ENCODE peak calls at places on chromosomes 16 and 17, in ten cellular contexts. One of them, this sample, is unnamed.

GRCh38 chr17:47949951-47950350 is 7.7 kb downstream of the PRR15L start:
- ATAC-seq in body of pancreas: peak
- ATAC-seq in activated naive CD8-positive, alpha-beta T cell treated with anti-CD3 and anti-CD28 coated beads, Interleukin-2, amount 50 U/mL, for 24 hours: no peak
- ATAC-seq in heart right ventricle: no peak
- ATAC-seq in T-helper 17 cell: no peak
- ATAC-seq in gastrocnemius medialis: no peak
- ATAC-seq in aorta: no peak
- ATAC-seq in left lung: peak
- ATAC-seq in heart left ventricle: no peak
- ATAC-seq in GM23338: no peak
- ATAC-seq in this sample: peak

GRCh38 chr16:31130899-31131298 is 4.6 kb downstream of the PRSS8 start:
- ATAC-seq in heart right ventricle: no peak
- ATAC-seq in body of pancreas: peak
- ATAC-seq in heart left ventricle: no peak
- ATAC-seq in activated naive CD8-positive, alpha-beta T cell treated with anti-CD3 and anti-CD28 coated beads, Interleukin-2, amount 50 U/mL, for 24 hours: no peak
- ATAC-seq in left lung: peak
- ATAC-seq in gastrocnemius medialis: no peak
- ATAC-seq in T-helper 17 cell: no peak
- ATAC-seq in aorta: no peak
- ATAC-seq in GM23338: peak
- ATAC-seq in this sample: no peak

GRCh38 chr17:41048441-41048840 is 1.3 kb upstream of the KRTAP2-1 start:
- ATAC-seq in gastrocnemius medialis: no peak
- ATAC-seq in left lung: no peak
- ATAC-seq in body of pancreas: no peak
- ATAC-seq in heart left ventricle: no peak
- ATAC-seq in activated naive CD8-positive, alpha-beta T cell treated with anti-CD3 and anti-CD28 coated beads, Interleukin-2, amount 50 U/mL, for 24 hours: no peak
- ATAC-seq in T-helper 17 cell: no peak
- ATAC-seq in GM23338: no peak
- ATAC-seq in aorta: no peak
- ATAC-seq in heart right ventricle: no peak
- ATAC-seq in this sample: no peak

GRCh38 chr16:17364319-17365210 is 106.2 kb downstream of the XYLT1 start:
- ATAC-seq in GM23338: no peak
- ATAC-seq in body of pancreas: peak
- ATAC-seq in aorta: peak
- ATAC-seq in heart left ventricle: no peak
- ATAC-seq in T-helper 17 cell: peak
- ATAC-seq in activated naive CD8-positive, alpha-beta T cell treated with anti-CD3 and anti-CD28 coated beads, Interleukin-2, amount 50 U/mL, for 24 hours: peak
- ATAC-seq in gastrocnemius medialis: no peak
- ATAC-seq in left lung: peak
- ATAC-seq in heart right ventricle: no peak
- ATAC-seq in this sample: no peak

GRCh38 chr17:7384489-7385081 is 3.7 kb downstream of the TNK1 start:
- ATAC-seq in body of pancreas: no peak
- ATAC-seq in heart left ventricle: no peak
- ATAC-seq in GM23338: peak
- ATAC-seq in gastrocnemius medialis: no peak
- ATAC-seq in heart right ventricle: no peak
- ATAC-seq in T-helper 17 cell: no peak
- ATAC-seq in left lung: no peak
- ATAC-seq in aorta: no peak
- ATAC-seq in activated naive CD8-positive, alpha-beta T cell treated with anti-CD3 and anti-CD28 coated beads, Interleukin-2, amount 50 U/mL, for 24 hours: no peak
- ATAC-seq in this sample: no peak

GRCh38 chr17:47998044-47998443 is 27.1 kb downstream of the CDK5RAP3 start:
- ATAC-seq in T-helper 17 cell: no peak
- ATAC-seq in heart left ventricle: no peak
- ATAC-seq in GM23338: no peak
- ATAC-seq in activated naive CD8-positive, alpha-beta T cell treated with anti-CD3 and anti-CD28 coated beads, Interleukin-2, amount 50 U/mL, for 24 hours: no peak
- ATAC-seq in body of pancreas: no peak
- ATAC-seq in aorta: no peak
- ATAC-seq in heart right ventricle: no peak
- ATAC-seq in gastrocnemius medialis: no peak
- ATAC-seq in left lung: no peak
- ATAC-seq in this sample: no peak

GRCh38 chr17:80782536-80783427 is 208.9 kb upstream of the CHMP6 start:
- ATAC-seq in heart left ventricle: peak
- ATAC-seq in heart right ventricle: peak
- ATAC-seq in activated naive CD8-positive, alpha-beta T cell treated with anti-CD3 and anti-CD28 coated beads, Interleukin-2, amount 50 U/mL, for 24 hours: peak
- ATAC-seq in T-helper 17 cell: peak
- ATAC-seq in gastrocnemius medialis: peak
- ATAC-seq in left lung: no peak
- ATAC-seq in body of pancreas: no peak
- ATAC-seq in aorta: no peak
- ATAC-seq in GM23338: peak
- ATAC-seq in this sample: no peak

GRCh38 chr17:82246365-82247174 is 17.7 kb downstream of the SLC16A3 start:
- ATAC-seq in T-helper 17 cell: no peak
- ATAC-seq in gastrocnemius medialis: peak
- ATAC-seq in left lung: no peak
- ATAC-seq in body of pancreas: no peak
- ATAC-seq in heart right ventricle: peak
- ATAC-seq in GM23338: no peak
- ATAC-seq in heart left ventricle: peak
- ATAC-seq in activated naive CD8-positive, alpha-beta T cell treated with anti-CD3 and anti-CD28 coated beads, Interleukin-2, amount 50 U/mL, for 24 hours: no peak
- ATAC-seq in aorta: no peak
- ATAC-seq in this sample: peak

GRCh38 chr16:85172465-85173071 is 60.3 kb upstream of the CIBAR2 start:
- ATAC-seq in heart right ventricle: peak
- ATAC-seq in aorta: no peak
- ATAC-seq in heart left ventricle: peak
- ATAC-seq in left lung: peak
- ATAC-seq in GM23338: peak
- ATAC-seq in gastrocnemius medialis: peak
- ATAC-seq in T-helper 17 cell: no peak
- ATAC-seq in activated naive CD8-positive, alpha-beta T cell treated with anti-CD3 and anti-CD28 coated beads, Interleukin-2, amount 50 U/mL, for 24 hours: no peak
- ATAC-seq in body of pancreas: peak
- ATAC-seq in this sample: no peak

GRCh38 chr17:78804777-78805176 is 22.7 kb upstream of the CYTH1 start:
- ATAC-seq in heart left ventricle: peak
- ATAC-seq in gastrocnemius medialis: peak
- ATAC-seq in heart right ventricle: peak
- ATAC-seq in activated naive CD8-positive, alpha-beta T cell treated with anti-CD3 and anti-CD28 coated beads, Interleukin-2, amount 50 U/mL, for 24 hours: no peak
- ATAC-seq in left lung: no peak
- ATAC-seq in aorta: peak
- ATAC-seq in GM23338: no peak
- ATAC-seq in body of pancreas: no peak
- ATAC-seq in T-helper 17 cell: no peak
- ATAC-seq in this sample: no peak

GRCh38 chr17:76726231-76726765 is at the start of gene JMJD6:
- ATAC-seq in activated naive CD8-positive, alpha-beta T cell treated with anti-CD3 and anti-CD28 coated beads, Interleukin-2, amount 50 U/mL, for 24 hours: peak
- ATAC-seq in heart left ventricle: peak
- ATAC-seq in heart right ventricle: peak
- ATAC-seq in body of pancreas: peak
- ATAC-seq in gastrocnemius medialis: peak
- ATAC-seq in left lung: peak
- ATAC-seq in aorta: peak
- ATAC-seq in T-helper 17 cell: peak
- ATAC-seq in GM23338: peak
- ATAC-seq in this sample: peak

GRCh38 chr17:4944163-4944553 is 4.1 kb downstream of the RNF167 start:
- ATAC-seq in T-helper 17 cell: no peak
- ATAC-seq in gastrocnemius medialis: no peak
- ATAC-seq in left lung: no peak
- ATAC-seq in activated naive CD8-positive, alpha-beta T cell treated with anti-CD3 and anti-CD28 coated beads, Interleukin-2, amount 50 U/mL, for 24 hours: peak
- ATAC-seq in heart left ventricle: no peak
- ATAC-seq in GM23338: no peak
- ATAC-seq in aorta: no peak
- ATAC-seq in heart right ventricle: no peak
- ATAC-seq in body of pancreas: no peak
- ATAC-seq in this sample: no peak

GRCh38 chr16:81514041-81514559 is 69.5 kb downstream of the CMIP start:
- ATAC-seq in heart right ventricle: no peak
- ATAC-seq in T-helper 17 cell: peak
- ATAC-seq in heart left ventricle: peak
- ATAC-seq in aorta: no peak
- ATAC-seq in left lung: peak
- ATAC-seq in GM23338: no peak
- ATAC-seq in activated naive CD8-positive, alpha-beta T cell treated with anti-CD3 and anti-CD28 coated beads, Interleukin-2, amount 50 U/mL, for 24 hours: no peak
- ATAC-seq in body of pancreas: no peak
- ATAC-seq in gastrocnemius medialis: no peak
- ATAC-seq in this sample: peak

GRCh38 chr16:89442990-89443726 is 47.2 kb downstream of the ANKRD11 start:
- ATAC-seq in T-helper 17 cell: no peak
- ATAC-seq in body of pancreas: peak
- ATAC-seq in left lung: peak
- ATAC-seq in heart left ventricle: peak
- ATAC-seq in gastrocnemius medialis: peak
- ATAC-seq in activated naive CD8-positive, alpha-beta T cell treated with anti-CD3 and anti-CD28 coated beads, Interleukin-2, amount 50 U/mL, for 24 hours: no peak
- ATAC-seq in aorta: peak
- ATAC-seq in GM23338: peak
- ATAC-seq in heart right ventricle: peak
- ATAC-seq in this sample: no peak

GRCh38 chr16:56247018-56247417 is 55.7 kb downstream of the GNAO1 start:
- ATAC-seq in left lung: no peak
- ATAC-seq in activated naive CD8-positive, alpha-beta T cell treated with anti-CD3 and anti-CD28 coated beads, Interleukin-2, amount 50 U/mL, for 24 hours: no peak
- ATAC-seq in heart right ventricle: no peak
- ATAC-seq in gastrocnemius medialis: no peak
- ATAC-seq in GM23338: no peak
- ATAC-seq in aorta: no peak
- ATAC-seq in heart left ventricle: no peak
- ATAC-seq in body of pancreas: no peak
- ATAC-seq in T-helper 17 cell: no peak
- ATAC-seq in this sample: peak

GRCh38 chr16:69267633-69268032 is 43.5 kb upstream of the VPS4A start:
- ATAC-seq in GM23338: no peak
- ATAC-seq in body of pancreas: no peak
- ATAC-seq in gastrocnemius medialis: no peak
- ATAC-seq in activated naive CD8-positive, alpha-beta T cell treated with anti-CD3 and anti-CD28 coated beads, Interleukin-2, amount 50 U/mL, for 24 hours: no peak
- ATAC-seq in left lung: no peak
- ATAC-seq in heart right ventricle: no peak
- ATAC-seq in T-helper 17 cell: no peak
- ATAC-seq in aorta: no peak
- ATAC-seq in heart left ventricle: no peak
- ATAC-seq in this sample: no peak

GRCh38 chr17:16121915-16122314 is 93.4 kb downstream of the NCOR1 start:
- ATAC-seq in heart right ventricle: no peak
- ATAC-seq in heart left ventricle: peak
- ATAC-seq in aorta: no peak
- ATAC-seq in GM23338: no peak
- ATAC-seq in activated naive CD8-positive, alpha-beta T cell treated with anti-CD3 and anti-CD28 coated beads, Interleukin-2, amount 50 U/mL, for 24 hours: no peak
- ATAC-seq in body of pancreas: no peak
- ATAC-seq in T-helper 17 cell: no peak
- ATAC-seq in left lung: no peak
- ATAC-seq in gastrocnemius medialis: peak
- ATAC-seq in this sample: no peak

GRCh38 chr17:13230908-13231307 is 213.1 kb upstream of the ELAC2 start:
- ATAC-seq in GM23338: no peak
- ATAC-seq in aorta: no peak
- ATAC-seq in activated naive CD8-positive, alpha-beta T cell treated with anti-CD3 and anti-CD28 coated beads, Interleukin-2, amount 50 U/mL, for 24 hours: no peak
- ATAC-seq in gastrocnemius medialis: no peak
- ATAC-seq in left lung: no peak
- ATAC-seq in heart right ventricle: no peak
- ATAC-seq in heart left ventricle: no peak
- ATAC-seq in body of pancreas: no peak
- ATAC-seq in T-helper 17 cell: no peak
- ATAC-seq in this sample: no peak

GRCh38 chr16:57988929-57989328 is 11.5 kb downstream of the ZNF319 start:
- ATAC-seq in activated naive CD8-positive, alpha-beta T cell treated with anti-CD3 and anti-CD28 coated beads, Interleukin-2, amount 50 U/mL, for 24 hours: no peak
- ATAC-seq in heart right ventricle: peak
- ATAC-seq in body of pancreas: no peak
- ATAC-seq in heart left ventricle: peak
- ATAC-seq in aorta: no peak
- ATAC-seq in GM23338: no peak
- ATAC-seq in T-helper 17 cell: no peak
- ATAC-seq in gastrocnemius medialis: no peak
- ATAC-seq in left lung: no peak
- ATAC-seq in this sample: no peak

GRCh38 chr17:29263916-29264315 is 17.3 kb downstream of the CRYBA1 start:
- ATAC-seq in activated naive CD8-positive, alpha-beta T cell treated with anti-CD3 and anti-CD28 coated beads, Interleukin-2, amount 50 U/mL, for 24 hours: peak
- ATAC-seq in left lung: no peak
- ATAC-seq in GM23338: no peak
- ATAC-seq in heart left ventricle: no peak
- ATAC-seq in gastrocnemius medialis: no peak
- ATAC-seq in aorta: no peak
- ATAC-seq in body of pancreas: no peak
- ATAC-seq in heart right ventricle: no peak
- ATAC-seq in T-helper 17 cell: no peak
- ATAC-seq in this sample: no peak

GRCh38 chr16:12546918-12547607 is 256.6 kb downstream of the CPPED1 start:
- ATAC-seq in activated naive CD8-positive, alpha-beta T cell treated with anti-CD3 and anti-CD28 coated beads, Interleukin-2, amount 50 U/mL, for 24 hours: no peak
- ATAC-seq in GM23338: no peak
- ATAC-seq in heart right ventricle: no peak
- ATAC-seq in left lung: no peak
- ATAC-seq in aorta: no peak
- ATAC-seq in T-helper 17 cell: peak
- ATAC-seq in gastrocnemius medialis: no peak
- ATAC-seq in body of pancreas: no peak
- ATAC-seq in heart left ventricle: no peak
- ATAC-seq in this sample: peak

GRCh38 chr16:81821422-81822128 is 42.5 kb downstream of the PLCG2 start:
- ATAC-seq in T-helper 17 cell: peak
- ATAC-seq in activated naive CD8-positive, alpha-beta T cell treated with anti-CD3 and anti-CD28 coated beads, Interleukin-2, amount 50 U/mL, for 24 hours: no peak
- ATAC-seq in GM23338: peak
- ATAC-seq in aorta: no peak
- ATAC-seq in left lung: no peak
- ATAC-seq in heart right ventricle: no peak
- ATAC-seq in heart left ventricle: no peak
- ATAC-seq in gastrocnemius medialis: no peak
- ATAC-seq in body of pancreas: no peak
- ATAC-seq in this sample: peak

GRCh38 chr16:77409311-77409710 is 25.5 kb downstream of the ADAMTS18 start:
- ATAC-seq in left lung: no peak
- ATAC-seq in gastrocnemius medialis: no peak
- ATAC-seq in activated naive CD8-positive, alpha-beta T cell treated with anti-CD3 and anti-CD28 coated beads, Interleukin-2, amount 50 U/mL, for 24 hours: no peak
- ATAC-seq in T-helper 17 cell: no peak
- ATAC-seq in heart left ventricle: no peak
- ATAC-seq in aorta: no peak
- ATAC-seq in body of pancreas: no peak
- ATAC-seq in heart right ventricle: no peak
- ATAC-seq in GM23338: no peak
- ATAC-seq in this sample: no peak

GRCh38 chr17:76076765-76077581 is 2.0 kb upstream of the ZACN start:
- ATAC-seq in left lung: no peak
- ATAC-seq in aorta: no peak
- ATAC-seq in body of pancreas: no peak
- ATAC-seq in T-helper 17 cell: peak
- ATAC-seq in heart left ventricle: no peak
- ATAC-seq in GM23338: peak
- ATAC-seq in heart right ventricle: no peak
- ATAC-seq in gastrocnemius medialis: no peak
- ATAC-seq in activated naive CD8-positive, alpha-beta T cell treated with anti-CD3 and anti-CD28 coated beads, Interleukin-2, amount 50 U/mL, for 24 hours: no peak
- ATAC-seq in this sample: no peak

GRCh38 chr17:7803981-7804380 is 30.0 kb upstream of the KDM6B start:
- ATAC-seq in activated naive CD8-positive, alpha-beta T cell treated with anti-CD3 and anti-CD28 coated beads, Interleukin-2, amount 50 U/mL, for 24 hours: no peak
- ATAC-seq in left lung: peak
- ATAC-seq in aorta: no peak
- ATAC-seq in GM23338: peak
- ATAC-seq in gastrocnemius medialis: no peak
- ATAC-seq in heart left ventricle: peak
- ATAC-seq in heart right ventricle: no peak
- ATAC-seq in T-helper 17 cell: no peak
- ATAC-seq in body of pancreas: peak
- ATAC-seq in this sample: no peak

GRCh38 chr17:44376124-44376523 is 12.5 kb upstream of the FAM171A2 start:
- ATAC-seq in T-helper 17 cell: peak
- ATAC-seq in heart left ventricle: peak
- ATAC-seq in heart right ventricle: peak
- ATAC-seq in GM23338: peak
- ATAC-seq in body of pancreas: no peak
- ATAC-seq in activated naive CD8-positive, alpha-beta T cell treated with anti-CD3 and anti-CD28 coated beads, Interleukin-2, amount 50 U/mL, for 24 hours: no peak
- ATAC-seq in gastrocnemius medialis: no peak
- ATAC-seq in left lung: peak
- ATAC-seq in aorta: peak
- ATAC-seq in this sample: no peak

GRCh38 chr17:54941285-54941684 is 27.2 kb downstream of the COX11 start:
- ATAC-seq in heart left ventricle: no peak
- ATAC-seq in heart right ventricle: no peak
- ATAC-seq in gastrocnemius medialis: no peak
- ATAC-seq in left lung: no peak
- ATAC-seq in GM23338: no peak
- ATAC-seq in T-helper 17 cell: no peak
- ATAC-seq in aorta: no peak
- ATAC-seq in body of pancreas: no peak
- ATAC-seq in activated naive CD8-positive, alpha-beta T cell treated with anti-CD3 and anti-CD28 coated beads, Interleukin-2, amount 50 U/mL, for 24 hours: no peak
- ATAC-seq in this sample: no peak

GRCh38 chr17:7060165-7060890 is 16.4 kb upstream of the SLC16A11 start:
- ATAC-seq in body of pancreas: no peak
- ATAC-seq in gastrocnemius medialis: no peak
- ATAC-seq in aorta: no peak
- ATAC-seq in left lung: peak
- ATAC-seq in activated naive CD8-positive, alpha-beta T cell treated with anti-CD3 and anti-CD28 coated beads, Interleukin-2, amount 50 U/mL, for 24 hours: peak
- ATAC-seq in heart left ventricle: no peak
- ATAC-seq in heart right ventricle: no peak
- ATAC-seq in GM23338: no peak
- ATAC-seq in T-helper 17 cell: no peak
- ATAC-seq in this sample: peak

This sample was measured in stimulated activated memory B cell treated with anti-CD40 and anti-IgM and Interleukin-4, amounts not matched to agents 10 μg/mL and 1 μg/mL and 100 μg/mL, for 72 hours.